ENCODE peak calls at places on chromosome 11, in six cellular contexts. One of them, this sample, is unnamed.

GRCh38 chr11:84947970-84948600 is 679.1 kb downstream of the DLG2 start:
- DNase-seq in neuronal stem cell: no peak
- DNase-seq in IMR-90: peak
- DNase-seq in H1: no peak
- DNase-seq in H9: no peak
- DNase-seq in trophoblast cell: no peak
- DNase-seq in this sample: no peak

GRCh38 chr11:88175004-88175706 is at the start of gene RAB38:
- DNase-seq in neuronal stem cell: peak
- DNase-seq in IMR-90: peak
- DNase-seq in H1: peak
- DNase-seq in H9: peak
- DNase-seq in trophoblast cell: peak
- DNase-seq in this sample: peak

GRCh38 chr11:130426223-130427048 is 2.0 kb downstream of the ADAMTS8 start:
- DNase-seq in neuronal stem cell: no peak
- DNase-seq in IMR-90: no peak
- DNase-seq in H1: no peak
- DNase-seq in H9: no peak
- DNase-seq in trophoblast cell: no peak
- DNase-seq in this sample: no peak

GRCh38 chr11:90229791-90230190 is 6.9 kb upstream of the CHORDC1 start:
- DNase-seq in neuronal stem cell: no peak
- DNase-seq in IMR-90: peak
- DNase-seq in H1: no peak
- DNase-seq in H9: no peak
- DNase-seq in trophoblast cell: no peak
- DNase-seq in this sample: peak

GRCh38 chr11:86510674-86511073 is 136.0 kb downstream of the CCDC81 start:
- DNase-seq in neuronal stem cell: no peak
- DNase-seq in IMR-90: no peak
- DNase-seq in H1: no peak
- DNase-seq in H9: no peak
- DNase-seq in trophoblast cell: no peak
- DNase-seq in this sample: no peak

GRCh38 chr11:103358251-103358650 is 249.0 kb downstream of the DYNC2H1 start:
- DNase-seq in neuronal stem cell: no peak
- DNase-seq in IMR-90: peak
- DNase-seq in H1: no peak
- DNase-seq in H9: no peak
- DNase-seq in trophoblast cell: peak
- DNase-seq in this sample: peak

GRCh38 chr11:2204361-2205213 is 33.0 kb upstream of the TH start:
- DNase-seq in neuronal stem cell: no peak
- DNase-seq in IMR-90: no peak
- DNase-seq in H1: no peak
- DNase-seq in H9: no peak
- DNase-seq in trophoblast cell: peak
- DNase-seq in this sample: no peak

GRCh38 chr11:121426476-121427454 is 25.3 kb upstream of the SORL1 start:
- DNase-seq in neuronal stem cell: no peak
- DNase-seq in IMR-90: no peak
- DNase-seq in H1: no peak
- DNase-seq in H9: peak
- DNase-seq in trophoblast cell: peak
- DNase-seq in this sample: no peak

GRCh38 chr11:4480577-4481539 is 1.6 kb upstream of the OR52K1 start:
- DNase-seq in neuronal stem cell: no peak
- DNase-seq in IMR-90: no peak
- DNase-seq in H1: no peak
- DNase-seq in H9: no peak
- DNase-seq in trophoblast cell: peak
- DNase-seq in this sample: no peak

GRCh38 chr11:1864831-1865665 is 12.2 kb downstream of the LSP1 start:
- DNase-seq in neuronal stem cell: no peak
- DNase-seq in IMR-90: no peak
- DNase-seq in H1: no peak
- DNase-seq in H9: no peak
- DNase-seq in trophoblast cell: no peak
- DNase-seq in this sample: no peak

GRCh38 chr11:12280199-12280837 is 97.1 kb upstream of the PARVA start:
- DNase-seq in neuronal stem cell: no peak
- DNase-seq in IMR-90: no peak
- DNase-seq in H1: no peak
- DNase-seq in H9: peak
- DNase-seq in trophoblast cell: no peak
- DNase-seq in this sample: no peak

GRCh38 chr11:12587333-12587997 is 86.8 kb upstream of the TEAD1 start:
- DNase-seq in neuronal stem cell: no peak
- DNase-seq in IMR-90: peak
- DNase-seq in H1: no peak
- DNase-seq in H9: peak
- DNase-seq in trophoblast cell: peak
- DNase-seq in this sample: peak

GRCh38 chr11:2523821-2524391 is 79.1 kb downstream of the KCNQ1 start:
- DNase-seq in neuronal stem cell: no peak
- DNase-seq in IMR-90: no peak
- DNase-seq in H1: no peak
- DNase-seq in H9: peak
- DNase-seq in trophoblast cell: no peak
- DNase-seq in this sample: no peak

GRCh38 chr11:130644187-130644586 is 195.7 kb downstream of the ADAMTS15 start:
- DNase-seq in neuronal stem cell: no peak
- DNase-seq in IMR-90: no peak
- DNase-seq in H1: peak
- DNase-seq in H9: peak
- DNase-seq in trophoblast cell: peak
- DNase-seq in this sample: no peak

GRCh38 chr11:94185387-94186084 is 56.9 kb downstream of the PANX1 start:
- DNase-seq in neuronal stem cell: no peak
- DNase-seq in IMR-90: peak
- DNase-seq in H1: no peak
- DNase-seq in H9: no peak
- DNase-seq in trophoblast cell: no peak
- DNase-seq in this sample: no peak

GRCh38 chr11:114399903-114400221 is 449 bp downstream of the C11orf71 start:
- DNase-seq in neuronal stem cell: no peak
- DNase-seq in IMR-90: no peak
- DNase-seq in H1: no peak
- DNase-seq in H9: peak
- DNase-seq in trophoblast cell: no peak
- DNase-seq in this sample: no peak

GRCh38 chr11:107018274-107018901 is at the start of gene GUCY1A2:
- DNase-seq in neuronal stem cell: peak
- DNase-seq in IMR-90: no peak
- DNase-seq in H1: no peak
- DNase-seq in H9: peak
- DNase-seq in trophoblast cell: no peak
- DNase-seq in this sample: peak

GRCh38 chr11:20105427-20105826 is 54.8 kb downstream of the DBX1 start:
- DNase-seq in neuronal stem cell: no peak
- DNase-seq in IMR-90: no peak
- DNase-seq in H1: no peak
- DNase-seq in H9: no peak
- DNase-seq in trophoblast cell: no peak
- DNase-seq in this sample: no peak

GRCh38 chr11:103609117-103610066 is 427.0 kb upstream of the DDI1 start:
- DNase-seq in neuronal stem cell: no peak
- DNase-seq in IMR-90: peak
- DNase-seq in H1: no peak
- DNase-seq in H9: peak
- DNase-seq in trophoblast cell: no peak
- DNase-seq in this sample: peak

GRCh38 chr11:13339196-13340153 is 61.9 kb downstream of the BMAL1 start:
- DNase-seq in neuronal stem cell: no peak
- DNase-seq in IMR-90: peak
- DNase-seq in H1: no peak
- DNase-seq in H9: no peak
- DNase-seq in trophoblast cell: no peak
- DNase-seq in this sample: peak

GRCh38 chr11:88329563-88330250 is 7.8 kb downstream of the CTSC start:
- DNase-seq in neuronal stem cell: no peak
- DNase-seq in IMR-90: no peak
- DNase-seq in H1: no peak
- DNase-seq in H9: no peak
- DNase-seq in trophoblast cell: no peak
- DNase-seq in this sample: no peak

GRCh38 chr11:101091781-101092180 is 37.8 kb downstream of the PGR start:
- DNase-seq in neuronal stem cell: no peak
- DNase-seq in IMR-90: no peak
- DNase-seq in H1: no peak
- DNase-seq in H9: no peak
- DNase-seq in trophoblast cell: no peak
- DNase-seq in this sample: no peak

GRCh38 chr11:8811571-8811970 is 99.4 kb upstream of the AKIP1 start:
- DNase-seq in neuronal stem cell: no peak
- DNase-seq in IMR-90: peak
- DNase-seq in H1: no peak
- DNase-seq in H9: no peak
- DNase-seq in trophoblast cell: no peak
- DNase-seq in this sample: no peak
- H2BK120ac ChIP-seq in neuronal stem cell: no peak
- H2BK120ac ChIP-seq in IMR-90: peak
- H2BK120ac ChIP-seq in H1: no peak
- H2BK120ac ChIP-seq in H9: no peak
- H2BK120ac ChIP-seq in trophoblast cell: no peak
- H2BK120ac ChIP-seq in this sample: no peak

GRCh38 chr11:73294604-73295003 is 13.5 kb upstream of the ARHGEF17 start:
- DNase-seq in neuronal stem cell: no peak
- DNase-seq in IMR-90: no peak
- DNase-seq in H1: no peak
- DNase-seq in H9: no peak
- DNase-seq in trophoblast cell: no peak
- DNase-seq in this sample: no peak

GRCh38 chr11:73295259-73295995 is 12.6 kb upstream of the ARHGEF17 start:
- DNase-seq in neuronal stem cell: peak
- DNase-seq in IMR-90: peak
- DNase-seq in H1: no peak
- DNase-seq in H9: peak
- DNase-seq in trophoblast cell: peak
- DNase-seq in this sample: peak

GRCh38 chr11:73291781-73292180 is 16.3 kb upstream of the ARHGEF17 start:
- DNase-seq in neuronal stem cell: no peak
- DNase-seq in IMR-90: no peak
- DNase-seq in H1: no peak
- DNase-seq in H9: no peak
- DNase-seq in trophoblast cell: no peak
- DNase-seq in this sample: no peak

GRCh38 chr11:73292481-73292880 is 15.6 kb upstream of the ARHGEF17 start:
- DNase-seq in neuronal stem cell: no peak
- DNase-seq in IMR-90: no peak
- DNase-seq in H1: no peak
- DNase-seq in H9: no peak
- DNase-seq in trophoblast cell: no peak
- DNase-seq in this sample: no peak

GRCh38 chr11:73293356-73293936 is 14.6 kb upstream of the ARHGEF17 start:
- DNase-seq in neuronal stem cell: no peak
- DNase-seq in IMR-90: no peak
- DNase-seq in H1: no peak
- DNase-seq in H9: no peak
- DNase-seq in trophoblast cell: no peak
- DNase-seq in this sample: no peak
- H3K4me2 ChIP-seq in neuronal stem cell: no peak
- H3K4me2 ChIP-seq in IMR-90: no peak
- H3K4me2 ChIP-seq in H1: no peak
- H3K4me2 ChIP-seq in H9: no peak
- H3K4me2 ChIP-seq in trophoblast cell: no peak
- H3K4me2 ChIP-seq in this sample: no peak

DNA sequence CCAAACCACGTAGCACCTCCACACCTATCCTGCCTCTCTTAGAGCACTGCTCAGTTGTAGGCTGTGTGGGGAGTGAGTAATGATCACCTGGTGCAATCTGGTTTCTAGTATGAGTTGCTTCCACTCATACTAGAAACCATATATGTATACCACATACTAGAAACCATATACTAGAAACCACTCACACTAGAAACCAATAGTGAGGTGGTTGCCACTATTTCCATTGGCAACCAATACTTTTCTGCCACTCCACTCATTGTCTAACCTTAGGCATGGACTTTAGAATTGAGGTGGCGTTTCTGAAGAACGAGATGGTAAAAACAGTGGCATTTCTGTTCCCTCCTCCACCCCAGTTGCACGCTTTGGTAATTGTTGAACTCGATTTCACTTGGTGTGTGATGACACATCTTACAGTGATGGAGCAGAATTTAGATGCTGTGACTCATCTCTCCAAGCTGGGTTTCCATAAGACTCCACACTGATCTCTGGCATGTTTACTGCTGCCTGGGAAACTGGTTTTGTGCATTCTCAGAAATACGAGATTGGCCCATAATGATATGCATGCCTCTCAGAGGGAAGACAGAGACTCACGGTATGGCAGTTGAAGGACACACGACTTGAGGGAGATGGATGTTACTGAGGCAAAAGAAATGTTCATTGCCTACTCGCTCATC is 82.9 kb downstream of the KIRREL3 start:
- DNase-seq in neuronal stem cell: no peak
- DNase-seq in IMR-90: peak
- DNase-seq in H1: no peak
- DNase-seq in H9: peak
- DNase-seq in trophoblast cell: peak
- DNase-seq in this sample: peak
- H2AFZ ChIP-seq in neuronal stem cell: no peak
- H2AFZ ChIP-seq in IMR-90: peak
- H2AFZ ChIP-seq in H1: no peak
- H2AFZ ChIP-seq in H9: no peak
- H2AFZ ChIP-seq in trophoblast cell: no peak
- H2AFZ ChIP-seq in this sample: no peak

GRCh38 chr11:10666556-10666955 is 27.0 kb downstream of the IRAG1 start:
- DNase-seq in neuronal stem cell: no peak
- DNase-seq in IMR-90: peak
- DNase-seq in H1: no peak
- DNase-seq in H9: no peak
- DNase-seq in trophoblast cell: no peak
- DNase-seq in this sample: peak

GRCh38 chr11:10660323-10660722 is 33.2 kb downstream of the IRAG1 start:
- DNase-seq in neuronal stem cell: no peak
- DNase-seq in IMR-90: no peak
- DNase-seq in H1: no peak
- DNase-seq in H9: no peak
- DNase-seq in trophoblast cell: no peak
- DNase-seq in this sample: no peak

GRCh38 chr11:10664511-10664910 is 29.0 kb downstream of the IRAG1 start:
- DNase-seq in neuronal stem cell: no peak
- DNase-seq in IMR-90: no peak
- DNase-seq in H1: no peak
- DNase-seq in H9: no peak
- DNase-seq in trophoblast cell: no peak
- DNase-seq in this sample: no peak

GRCh38 chr11:10664005-10664404 is 29.6 kb downstream of the IRAG1 start:
- DNase-seq in neuronal stem cell: no peak
- DNase-seq in IMR-90: no peak
- DNase-seq in H1: no peak
- DNase-seq in H9: no peak
- DNase-seq in trophoblast cell: no peak
- DNase-seq in this sample: peak

DNA sequence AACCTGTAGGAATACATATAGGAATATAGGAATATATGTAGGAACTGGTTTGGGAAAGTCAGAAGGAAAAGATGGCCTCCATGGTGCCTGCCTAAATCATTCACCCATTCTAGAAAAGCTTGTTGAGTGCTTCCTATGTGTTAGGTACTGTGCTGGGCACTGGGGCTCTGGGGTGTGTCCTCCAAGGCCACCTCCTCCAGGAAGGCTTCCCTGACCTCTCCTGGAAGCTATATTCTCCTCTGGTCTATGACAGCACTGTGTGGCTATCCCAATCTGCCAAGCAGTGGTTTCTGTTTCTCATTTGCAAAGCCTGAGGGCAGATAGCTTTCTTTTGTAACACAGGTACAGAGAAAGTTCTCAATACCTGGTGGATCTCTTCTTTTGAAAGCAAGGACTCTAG is 30.2 kb downstream of the IRAG1 start:
- DNase-seq in neuronal stem cell: no peak
- DNase-seq in IMR-90: no peak
- DNase-seq in H1: no peak
- DNase-seq in H9: no peak
- DNase-seq in trophoblast cell: no peak
- DNase-seq in this sample: no peak
- H2BK120ac ChIP-seq in neuronal stem cell: no peak
- H2BK120ac ChIP-seq in IMR-90: peak
- H2BK120ac ChIP-seq in H1: no peak
- H2BK120ac ChIP-seq in H9: no peak
- H2BK120ac ChIP-seq in trophoblast cell: no peak
- H2BK120ac ChIP-seq in this sample: no peak

This sample was measured in mesenchymal stem cell.